ENCODE peak calls at places on chromosomes 12 and 14, in five cellular contexts. One of them, this sample, is unnamed. For H3K4me1, the result is how much of the 10 kb centered on the place peaks cover.

GRCh38 chr12:46209914-46210834 is 58.7 kb downstream of the SLC38A1 start:
- DNase-seq in pancreas: peak
- DNase-seq in astrocyte: peak
- DNase-seq in A549: no peak
- DNase-seq in neural progenitor cell: no peak
- DNase-seq in this sample: peak

GRCh38 chr12:121719926-121720414 is 7.4 kb downstream of the TMEM120B start:
- DNase-seq in pancreas: no peak
- DNase-seq in astrocyte: peak
- DNase-seq in A549: peak
- DNase-seq in neural progenitor cell: no peak
- DNase-seq in this sample: no peak

GRCh38 chr12:26524862-26525465 is 308.0 kb downstream of the ITPR2 start:
- DNase-seq in pancreas: no peak
- DNase-seq in astrocyte: no peak
- DNase-seq in A549: peak
- DNase-seq in neural progenitor cell: peak
- DNase-seq in this sample: no peak

GRCh38 chr12:65306603-65307501 is 28.4 kb downstream of the MSRB3 start:
- DNase-seq in pancreas: no peak
- DNase-seq in astrocyte: peak
- DNase-seq in A549: peak
- DNase-seq in neural progenitor cell: peak
- DNase-seq in this sample: peak

GRCh38 chr12:48078901-48079300 is 27.0 kb downstream of the SENP1 start:
- DNase-seq in pancreas: no peak
- DNase-seq in astrocyte: peak
- DNase-seq in A549: no peak
- DNase-seq in neural progenitor cell: no peak
- DNase-seq in this sample: no peak

GRCh38 chr14:55600784-55601561 is 21.0 kb downstream of the KTN1 start:
- DNase-seq in pancreas: no peak
- DNase-seq in astrocyte: peak
- DNase-seq in A549: peak
- DNase-seq in neural progenitor cell: no peak
- DNase-seq in this sample: no peak

GRCh38 chr14:95303552-95303951 is 16.2 kb downstream of the CLMN start:
- DNase-seq in pancreas: no peak
- DNase-seq in astrocyte: no peak
- DNase-seq in A549: no peak
- DNase-seq in neural progenitor cell: no peak
- DNase-seq in this sample: no peak

GRCh38 chr12:9730591-9730990 is 2.3 kb downstream of the CLECL1 start:
- DNase-seq in pancreas: no peak
- DNase-seq in astrocyte: no peak
- DNase-seq in A549: no peak
- DNase-seq in neural progenitor cell: no peak
- DNase-seq in this sample: no peak

DNA sequence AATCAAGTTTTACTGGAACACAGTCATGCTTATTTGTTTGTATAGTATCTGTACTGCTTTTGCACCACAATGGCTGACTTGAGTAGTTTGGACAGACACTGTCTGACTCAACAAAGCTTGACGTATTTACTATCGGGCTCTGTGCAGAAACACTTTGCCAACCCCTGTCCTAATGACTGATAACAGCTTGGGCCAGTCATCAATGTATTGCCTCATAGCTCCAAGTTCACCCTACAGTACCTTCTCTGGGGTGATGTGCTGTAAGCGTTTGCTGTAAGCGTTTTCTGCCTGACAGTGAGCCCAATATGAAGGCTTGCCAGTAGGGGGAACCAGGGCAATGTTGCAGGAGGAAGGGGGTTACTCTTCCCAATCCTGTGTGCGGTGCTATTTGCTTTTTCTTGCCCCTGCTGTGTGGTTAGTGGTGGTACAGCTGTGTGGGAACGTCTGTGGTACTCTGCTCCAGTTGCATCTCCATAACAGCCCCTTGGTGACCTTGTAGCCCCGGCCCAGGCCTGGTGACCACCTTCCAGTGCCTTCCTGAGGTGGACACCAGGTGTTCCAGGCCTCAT is 5.4 kb upstream of the CCDC177 start:
- DNase-seq in pancreas: no peak
- DNase-seq in astrocyte: peak
- DNase-seq in A549: peak
- DNase-seq in neural progenitor cell: peak
- DNase-seq in this sample: no peak
- TF ChIP-seq CTCF in pancreas: no peak
- TF ChIP-seq CTCF in astrocyte: peak
- TF ChIP-seq CTCF in A549: peak
- TF ChIP-seq CTCF in neural progenitor cell: peak
- TF ChIP-seq CTCF in this sample: no peak

DNA sequence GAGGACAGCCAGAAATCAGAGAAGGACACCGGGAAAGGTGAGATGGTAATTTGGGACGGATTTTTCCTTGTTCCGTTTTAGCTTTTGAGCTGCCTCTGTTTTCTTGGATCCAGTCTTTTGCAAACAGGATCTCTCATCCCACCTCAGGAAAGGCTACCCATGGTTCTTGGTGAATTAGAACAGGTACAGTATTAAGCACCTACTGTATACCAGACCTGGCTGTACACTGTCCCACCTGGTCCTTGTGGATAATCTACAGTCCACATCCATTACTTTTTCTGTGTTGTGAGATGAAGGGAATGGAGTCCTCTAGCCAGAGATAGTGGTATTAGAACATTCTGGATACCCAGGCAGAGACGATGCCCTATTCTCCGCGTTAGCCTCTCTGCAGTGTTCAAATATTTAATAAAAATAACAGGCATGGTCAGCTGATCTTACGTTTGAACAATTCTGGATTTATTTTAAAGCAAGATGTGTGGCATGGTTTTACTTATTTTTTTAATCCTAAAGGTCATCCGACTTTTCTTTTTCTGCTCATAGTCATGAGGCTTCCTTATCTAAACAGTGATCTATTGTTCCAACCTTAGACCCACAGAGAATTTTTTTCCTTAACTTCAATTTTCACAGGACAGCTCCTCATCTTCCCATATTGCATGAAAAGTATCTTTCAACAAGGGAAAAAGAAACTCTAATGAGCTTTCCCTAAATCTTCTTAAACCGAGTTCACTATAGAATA is 18.9 kb downstream of the PLXNC1 start:
- DNase-seq in pancreas: no peak
- DNase-seq in astrocyte: no peak
- DNase-seq in A549: no peak
- DNase-seq in neural progenitor cell: no peak
- DNase-seq in this sample: no peak
- H3K4me3 ChIP-seq in pancreas: no peak
- H3K4me3 ChIP-seq in astrocyte: no peak
- H3K4me3 ChIP-seq in A549: no peak
- H3K4me3 ChIP-seq in neural progenitor cell: no peak
- H3K4me3 ChIP-seq in this sample: no peak

DNA sequence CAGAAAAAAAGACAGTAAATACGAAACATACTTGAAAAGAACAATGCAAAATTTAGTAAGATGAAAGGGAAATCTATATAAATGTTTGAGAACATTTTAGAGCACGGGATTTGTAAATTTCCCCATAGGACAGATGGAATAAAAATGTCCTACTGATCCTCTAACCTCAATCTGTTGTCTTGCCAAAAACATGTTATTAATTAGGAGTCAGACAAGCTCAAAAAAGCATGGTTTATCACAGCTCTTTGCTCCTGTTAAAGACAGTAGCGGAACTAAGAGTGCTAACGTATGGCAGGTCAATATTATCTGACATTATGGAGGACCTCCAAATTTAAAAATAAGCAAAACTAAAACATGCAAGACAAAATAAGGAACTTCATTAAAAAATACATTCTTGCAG is 12.9 kb downstream of the GMFB start:
- DNase-seq in pancreas: no peak
- DNase-seq in astrocyte: no peak
- DNase-seq in A549: no peak
- DNase-seq in neural progenitor cell: no peak
- DNase-seq in this sample: no peak
- H3K4me1 ChIP-seq in pancreas: under half
- H3K4me1 ChIP-seq in astrocyte: under half
- H3K4me1 ChIP-seq in A549: under half
- H3K4me1 ChIP-seq in neural progenitor cell: under half
- H3K4me1 ChIP-seq in this sample: under half

DNA sequence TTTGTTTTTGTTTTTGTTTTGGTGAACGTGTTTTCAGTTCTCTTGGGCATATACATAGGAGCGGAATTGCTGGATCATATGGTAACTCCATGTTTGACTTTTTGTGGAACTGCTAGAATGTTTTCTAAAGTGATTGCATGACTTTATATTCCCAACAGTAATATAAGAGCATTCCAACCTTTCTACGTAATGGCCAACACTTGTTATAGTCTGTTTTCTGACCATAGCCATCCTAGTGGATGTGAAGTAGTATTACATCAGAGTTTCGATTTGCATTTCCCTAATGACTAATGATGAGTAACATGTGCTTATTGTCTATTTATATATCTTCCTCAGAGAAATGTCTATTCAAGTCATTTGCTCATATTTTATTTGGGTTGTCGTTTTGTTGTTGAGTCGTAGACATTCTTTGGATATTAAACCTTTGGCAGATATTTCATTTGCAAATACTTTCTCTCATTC is 268.7 kb downstream of the AEBP2 start:
- DNase-seq in pancreas: no peak
- DNase-seq in astrocyte: peak
- DNase-seq in A549: peak
- DNase-seq in neural progenitor cell: no peak
- DNase-seq in this sample: no peak
- TF ChIP-seq CTCF in pancreas: no peak
- TF ChIP-seq CTCF in astrocyte: no peak
- TF ChIP-seq CTCF in A549: no peak
- TF ChIP-seq CTCF in neural progenitor cell: peak
- TF ChIP-seq CTCF in this sample: no peak

GRCh38 chr12:114414031-114414865 is 8.3 kb upstream of the TBX5 start:
- DNase-seq in pancreas: no peak
- DNase-seq in astrocyte: no peak
- DNase-seq in A549: no peak
- DNase-seq in neural progenitor cell: peak
- DNase-seq in this sample: no peak

GRCh38 chr12:114416028-114416427 is 10.1 kb upstream of the TBX5 start:
- DNase-seq in pancreas: no peak
- DNase-seq in astrocyte: no peak
- DNase-seq in A549: no peak
- DNase-seq in neural progenitor cell: no peak
- DNase-seq in this sample: no peak

GRCh38 chr12:114415525-114415868 is 9.6 kb upstream of the TBX5 start:
- DNase-seq in pancreas: no peak
- DNase-seq in astrocyte: no peak
- DNase-seq in A549: no peak
- DNase-seq in neural progenitor cell: no peak
- DNase-seq in this sample: no peak

GRCh38 chr12:114412825-114413749 is 7.1 kb upstream of the TBX5 start:
- DNase-seq in pancreas: no peak
- DNase-seq in astrocyte: no peak
- DNase-seq in A549: no peak
- DNase-seq in neural progenitor cell: no peak
- DNase-seq in this sample: no peak

GRCh38 chr12:114414866-114415524 is 9.1 kb upstream of the TBX5 start:
- DNase-seq in pancreas: no peak
- DNase-seq in astrocyte: no peak
- DNase-seq in A549: no peak
- DNase-seq in neural progenitor cell: no peak
- DNase-seq in this sample: no peak
- H3K4me3 ChIP-seq in pancreas: no peak
- H3K4me3 ChIP-seq in astrocyte: no peak
- H3K4me3 ChIP-seq in A549: no peak
- H3K4me3 ChIP-seq in neural progenitor cell: no peak
- H3K4me3 ChIP-seq in this sample: no peak

GRCh38 chr14:81312289-81312876 is 87.7 kb downstream of the STON2 start:
- DNase-seq in pancreas: no peak
- DNase-seq in astrocyte: no peak
- DNase-seq in A549: no peak
- DNase-seq in neural progenitor cell: no peak
- DNase-seq in this sample: no peak

GRCh38 chr14:81314443-81315175 is 85.5 kb downstream of the STON2 start:
- DNase-seq in pancreas: no peak
- DNase-seq in astrocyte: no peak
- DNase-seq in A549: no peak
- DNase-seq in neural progenitor cell: no peak
- DNase-seq in this sample: no peak

GRCh38 chr14:81313200-81313599 is 86.9 kb downstream of the STON2 start:
- DNase-seq in pancreas: no peak
- DNase-seq in astrocyte: no peak
- DNase-seq in A549: no peak
- DNase-seq in neural progenitor cell: no peak
- DNase-seq in this sample: no peak

GRCh38 chr14:81315344-81315743 is 84.8 kb downstream of the STON2 start:
- DNase-seq in pancreas: no peak
- DNase-seq in astrocyte: peak
- DNase-seq in A549: no peak
- DNase-seq in neural progenitor cell: peak
- DNase-seq in this sample: no peak

DNA sequence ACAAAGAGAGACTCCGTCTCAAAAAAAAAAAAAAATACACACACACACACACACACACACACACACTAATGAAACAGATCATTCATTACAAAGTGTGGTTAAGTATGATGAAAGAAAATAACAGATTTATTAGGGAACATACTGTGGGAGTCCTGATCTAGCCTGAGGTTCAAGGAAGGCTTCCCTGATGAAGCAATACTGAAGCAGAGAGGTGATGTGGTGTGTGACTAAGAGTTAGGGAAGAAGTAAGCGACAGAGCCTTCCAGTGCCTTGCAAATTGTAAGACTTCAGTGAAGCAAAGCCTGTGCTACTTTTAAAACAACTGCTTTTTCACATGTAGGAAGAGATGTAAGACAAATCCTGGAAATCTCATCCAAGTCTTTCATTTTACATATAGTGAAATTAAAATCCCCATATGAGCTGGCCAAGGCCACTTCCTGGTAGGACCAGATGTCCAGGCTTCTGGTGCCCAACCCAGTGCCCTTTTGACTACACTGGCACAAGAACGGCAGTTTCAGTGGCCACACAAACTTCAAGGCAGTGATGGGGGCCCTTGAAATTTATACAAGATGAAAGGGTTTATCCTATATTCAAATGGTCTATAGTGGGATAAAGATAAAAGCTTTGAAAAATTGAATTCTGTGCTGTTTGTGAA is 86.2 kb downstream of the STON2 start:
- DNase-seq in pancreas: no peak
- DNase-seq in astrocyte: peak
- DNase-seq in A549: no peak
- DNase-seq in neural progenitor cell: no peak
- DNase-seq in this sample: no peak
- H3K4me1 ChIP-seq in pancreas: under half
- H3K4me1 ChIP-seq in astrocyte: under half
- H3K4me1 ChIP-seq in A549: under half
- H3K4me1 ChIP-seq in neural progenitor cell: half or more
- H3K4me1 ChIP-seq in this sample: under half